ENCODE peak calls at places on chromosomes 4 and X, in five cellular contexts. J is cardiac muscle cell, E is Peyer's patch, V is tibial nerve, Q is kidney. S is an unnamed sample. For H3K9me3, the result is how much of the 10 kb centered on the place peaks cover.

GRCh38 chrX:18360867-18361266 is 6.4 kb upstream of the SCML2 start:
- DNase-seq in J (no peak), E (no peak), V (no peak), Q (no peak), S (no peak)

GRCh38 chr4:159098482-159099127 is 4.3 kb upstream of the RAPGEF2 start:
- DNase-seq in J (no peak), E (no peak), V (no peak), Q (no peak), S (no peak)

GRCh38 chr4:22667332-22667731 is 25.4 kb upstream of the GBA3 start:
- DNase-seq in J (no peak), E (no peak), V (no peak), Q (no peak), S (no peak)

GRCh38 chr4:29046166-29046565 is 1674.0 kb upstream of the PCDH7 start:
- DNase-seq in J (no peak), E (no peak), V (no peak), Q (no peak), S (no peak)

GRCh38 chr4:123876640-123877039 is 480.0 kb downstream of the SPRY1 start:
- DNase-seq in J (no peak), E (no peak), V (no peak), Q (no peak), S (no peak)

GRCh38 chr4:133130171-133130570 is 18.9 kb upstream of the PCDH10 start:
- DNase-seq in J (no peak), E (no peak), V (no peak), Q (no peak), S (no peak)

GRCh38 chr4:167265231-167265630 is 30.9 kb upstream of the SPOCK3 start:
- DNase-seq in J (no peak), E (no peak), V (no peak), Q (no peak), S (no peak)

GRCh38 chrX:100368167-100368566 is 41.9 kb downstream of the PCDH19 start:
- DNase-seq in J (peak), E (no peak), V (no peak), Q (no peak), S (no peak)

GRCh38 chrX:44343412-44343942 is at the start of gene EFHC2:
- DNase-seq in J (peak), E (peak), V (peak), Q (peak), S (peak)

GRCh38 chrX:20333672-20334071 is 67.0 kb upstream of the RPS6KA3 start:
- DNase-seq in J (no peak), E (no peak), V (no peak), Q (no peak), S (no peak)

GRCh38 chrX:124651031-124651430 is 304.7 kb downstream of the SH2D1A start:
- DNase-seq in J (no peak), E (no peak), V (no peak), Q (no peak), S (no peak)

GRCh38 chr4:54660145-54660535 is 2.4 kb downstream of the KIT start:
- DNase-seq in J (no peak), E (no peak), V (no peak), Q (no peak), S (no peak)

GRCh38 chr4:147110473-147110872 is 164.8 kb upstream of the TTC29 start:
- DNase-seq in J (no peak), E (no peak), V (no peak), Q (no peak), S (no peak)

GRCh38 chr4:914531-914930 is 17.6 kb downstream of the GAK start:
- DNase-seq in J (no peak), E (peak), V (no peak), Q (peak), S (peak)
- H3K27ac ChIP-seq in J (no peak), E (no peak), V (no peak), Q (no peak), S (no peak)

GRCh38 chr4:18942874-18943273 is 921.3 kb upstream of the LCORL start:
- DNase-seq in J (no peak), E (no peak), V (no peak), Q (no peak), S (no peak)

GRCh38 chr4:18945464-18945863 is 923.9 kb upstream of the LCORL start:
- DNase-seq in J (no peak), E (no peak), V (no peak), Q (no peak), S (no peak)
- H3K9me3 ChIP-seq in J (under half), E (under half), V (under half), Q (under half), S (under half)

DNA sequence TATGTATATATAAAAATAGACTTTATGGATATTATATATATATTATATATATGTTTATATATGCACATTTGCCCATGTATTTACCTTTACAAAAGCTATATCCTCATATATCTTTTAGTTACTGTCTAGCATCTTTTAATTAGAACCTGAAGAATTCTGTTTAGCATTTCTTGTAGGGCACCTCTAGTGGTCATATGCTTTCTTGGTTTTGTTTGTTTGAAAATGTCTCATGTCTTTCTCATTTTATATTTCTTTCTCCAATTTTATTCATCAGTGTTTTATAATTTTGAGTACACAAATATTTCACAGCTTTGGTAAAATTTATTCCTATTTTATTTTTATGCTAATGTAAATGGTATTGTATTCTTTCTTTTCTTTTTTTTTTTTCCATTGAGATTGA is 70.3 kb upstream of the SPIN4 start:
- DNase-seq in J (no peak), E (no peak), V (no peak), Q (no peak), S (no peak)
- TF ChIP-seq CTCF in J (no peak), E (no peak), V (no peak), Q (no peak), S (no peak)

GRCh38 chrX:133523094-133523493 is 107.8 kb upstream of the GPC4 start:
- DNase-seq in J (peak), E (no peak), V (peak), Q (no peak), S (peak)
- H3K27ac ChIP-seq in J (peak), E (no peak), V (no peak), Q (no peak), S (no peak)

DNA sequence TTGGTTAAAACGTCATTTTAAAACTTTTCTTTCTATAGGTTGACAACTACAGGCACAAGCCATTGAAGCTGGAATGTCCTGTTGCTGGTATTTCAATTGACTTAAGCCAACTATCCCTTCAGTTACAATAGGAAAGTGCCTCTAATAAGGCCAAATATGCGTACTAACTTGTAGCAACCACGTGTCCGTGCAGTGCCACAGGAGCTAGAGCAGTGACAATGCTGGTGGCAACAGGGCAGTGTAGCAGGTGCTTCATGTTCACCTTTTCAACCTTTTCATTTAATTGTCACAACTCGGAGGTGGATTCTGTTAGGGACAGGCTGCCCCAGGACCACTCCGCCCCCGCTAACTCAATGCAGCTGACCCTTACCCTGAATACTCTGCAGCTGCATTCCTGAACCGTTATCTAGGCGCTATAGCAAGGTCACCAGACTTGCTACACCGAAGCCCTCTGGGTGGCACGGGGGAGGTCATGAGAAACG is 37.7 kb downstream of the ERVMER34-1 start:
- DNase-seq in J (peak), E (no peak), V (no peak), Q (no peak), S (no peak)
- H3K9me3 ChIP-seq in J (under half), E (under half), V (under half), Q (under half), S (under half)

GRCh38 chrX:57821703-57822375 is 88.4 kb downstream of the ZXDA start:
- DNase-seq in J (peak), E (no peak), V (no peak), Q (no peak), S (no peak)
- TF ChIP-seq CTCF in J (peak), E (peak), V (peak), Q (peak), S (peak)

GRCh38 chrX:37847733-37848197 is 394 bp upstream of the DYNLT3 start:
- DNase-seq in J (no peak), E (no peak), V (no peak), Q (no peak), S (no peak)
- H3K27ac ChIP-seq in J (no peak), E (peak), V (peak), Q (peak), S (peak)

GRCh38 chrX:148268646-148269045 is 231.8 kb upstream of the AFF2 start:
- DNase-seq in J (no peak), E (no peak), V (no peak), Q (no peak), S (no peak)
- H3K9me3 ChIP-seq in J (under half), E (under half), V (under half), Q (under half), S (under half)

GRCh38 chrX:12141511-12141910 is 3.2 kb downstream of the FRMPD4 start:
- DNase-seq in J (no peak), E (no peak), V (no peak), Q (no peak), S (no peak)

GRCh38 chrX:12139934-12140611 is 1.8 kb downstream of the FRMPD4 start:
- DNase-seq in J (no peak), E (no peak), V (no peak), Q (no peak), S (no peak)

GRCh38 chrX:12142661-12143060 is 4.4 kb downstream of the FRMPD4 start:
- DNase-seq in J (no peak), E (no peak), V (no peak), Q (no peak), S (no peak)

GRCh38 chrX:12137982-12138365 is 299 bp upstream of the FRMPD4 start:
- DNase-seq in J (peak), E (no peak), V (no peak), Q (no peak), S (no peak)

DNA sequence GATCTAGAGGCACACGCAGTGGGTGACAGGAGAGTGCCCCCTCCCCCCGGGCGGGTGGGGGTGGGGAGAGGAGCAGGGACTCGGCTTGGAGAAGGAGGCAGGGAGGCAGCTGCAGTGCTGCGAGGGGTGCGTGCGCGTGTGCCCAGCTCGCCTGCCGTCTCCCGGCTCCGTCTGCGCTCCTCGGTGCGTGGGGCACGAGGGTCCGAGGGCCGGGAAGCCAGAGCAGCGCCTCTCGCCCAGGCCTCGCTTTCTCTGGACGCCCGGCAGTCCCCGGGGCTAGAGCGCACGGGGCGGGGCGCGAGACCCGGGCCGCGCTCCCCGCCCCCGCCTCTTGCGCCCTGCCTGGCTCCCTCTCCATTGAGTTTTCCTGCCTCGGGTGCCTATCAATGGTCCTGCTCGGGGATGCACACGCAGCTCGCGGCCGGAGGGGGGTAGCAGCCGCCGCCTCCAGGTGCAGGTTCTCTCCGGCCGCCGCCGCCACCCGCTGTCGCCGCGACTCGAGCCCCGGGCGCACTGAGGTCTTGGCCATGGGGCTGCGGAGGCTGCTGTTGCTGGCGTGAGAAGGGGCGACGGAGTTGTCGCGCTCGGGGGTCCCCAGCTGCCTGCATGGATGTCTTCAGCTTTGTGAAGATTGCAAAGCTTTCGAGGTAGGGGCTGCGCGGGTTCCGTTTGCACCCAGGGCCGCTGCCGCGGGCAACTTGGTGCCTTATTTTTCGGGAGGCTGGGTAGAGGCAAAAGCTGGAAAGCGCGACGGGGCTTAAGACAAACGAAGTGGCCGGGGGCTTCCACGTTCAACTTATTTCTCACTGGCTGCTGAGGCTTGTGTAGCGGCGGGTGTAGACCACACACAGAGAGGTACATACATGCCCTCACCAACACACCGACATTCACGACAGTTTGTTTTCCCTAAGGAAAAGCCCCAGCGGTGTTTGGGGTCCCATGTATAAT is at the start of gene FRMPD4:
- DNase-seq in J (peak), E (no peak), V (no peak), Q (peak), S (no peak)
- TF ChIP-seq CTCF in J (peak), E (no peak), V (no peak), Q (no peak), S (no peak)

GRCh38 chr4:38783109-38783460 is 295 bp upstream of the TLR10 start:
- DNase-seq in J (no peak), E (no peak), V (no peak), Q (no peak), S (no peak)
- H3K27ac ChIP-seq in J (no peak), E (no peak), V (no peak), Q (no peak), S (no peak)